ENCODE peak calls at places on chromosomes 5 and 9, in four cellular contexts. W is H1, B is IMR-90, H is mesendoderm. T is an unnamed sample.

GRCh38 chr9:96621619-96622018 is 2.0 kb upstream of the CDC14B start:
- DNase-seq in H (peak), W (no peak), B (peak), T (no peak)

GRCh38 chr9:120715331-120715924 is 1.2 kb upstream of the MEGF9 start:
- DNase-seq in H (peak), W (peak), B (peak), T (peak)

GRCh38 chr5:54103871-54104270 is 206.5 kb downstream of the ARL15 start:
- DNase-seq in B (no peak), W (no peak), H (no peak), T (no peak)

GRCh38 chr9:125942111-125942510 is 194.9 kb downstream of the PBX3 start:
- DNase-seq in B (no peak), H (no peak), W (no peak), T (no peak)

GRCh38 chr5:135887881-135888614 is 7.6 kb downstream of the IL9 start:
- DNase-seq in H (peak), W (no peak), B (peak), T (peak)

GRCh38 chr5:110477923-110478322 is 248.5 kb downstream of the TMEM232 start:
- DNase-seq in B (peak), W (no peak), H (no peak), T (no peak)

GRCh38 chr5:171336486-171337206 is 27.6 kb downstream of the TLX3 start:
- DNase-seq in B (peak), H (peak), W (no peak), T (no peak)

GRCh38 chr5:66080664-66081063 is 63.4 kb upstream of the SREK1 start:
- DNase-seq in B (no peak), H (no peak), W (no peak), T (no peak)

GRCh38 chr9:98263482-98264357 is 8.3 kb upstream of the TBC1D2 start:
- DNase-seq in W (no peak), H (peak), B (peak), T (peak)

GRCh38 chr5:17132444-17133083 is 84.9 kb upstream of the BASP1 start:
- DNase-seq in B (peak), H (peak), W (no peak), T (no peak)

GRCh38 chr5:92795633-92796032 is 785.4 kb downstream of the NR2F1-AS1 start:
- DNase-seq in H (peak), W (no peak), B (no peak), T (no peak)

GRCh38 chr9:94952553-94953373 is 226.3 kb downstream of the AOPEP start:
- DNase-seq in B (no peak), W (no peak), H (no peak), T (no peak)

GRCh38 chr5:149833116-149833827 is 103.2 kb downstream of the PPARGC1B start:
- DNase-seq in H (no peak), W (no peak), B (no peak), T (no peak)

GRCh38 chr9:114156311-114156657 is 947 bp downstream of the COL27A1 start:
- DNase-seq in B (no peak), H (no peak), W (no peak), T (no peak)

GRCh38 chr5:354581-355378 is 33.3 kb downstream of the AHRR start:
- DNase-seq in W (no peak), H (no peak), B (no peak), T (peak)

GRCh38 chr9:117815948-117816347 is 111.7 kb downstream of the TLR4 start:
- DNase-seq in H (no peak), B (no peak), W (no peak), T (no peak)

GRCh38 chr5:54760182-54760935 is 225.0 kb downstream of the ESM1 start:
- DNase-seq in B (peak), W (no peak), H (no peak), T (no peak)

GRCh38 chr5:155082401-155082800 is 68.8 kb downstream of the KIF4B start:
- DNase-seq in H (peak), W (no peak), B (peak), T (no peak)

GRCh38 chr9:105679406-105680022 is 14.8 kb upstream of the TMEM38B start:
- DNase-seq in H (no peak), W (no peak), B (no peak), T (no peak)

GRCh38 chr5:38808666-38809343 is 37.0 kb upstream of the OSMR start:
- DNase-seq in W (no peak), B (no peak), H (no peak), T (peak)

GRCh38 chr9:94042516-94042915 is 41.7 kb upstream of the PTPDC1 start:
- DNase-seq in H (no peak), B (peak), W (no peak), T (no peak)

GRCh38 chr9:13721481-13722235 is 442.2 kb upstream of the MPDZ start:
- DNase-seq in B (peak), W (no peak), H (no peak), T (no peak)

GRCh38 chr5:123786411-123786810 is 274.4 kb downstream of the CSNK1G3 start:
- DNase-seq in W (no peak), H (no peak), B (no peak), T (no peak)

GRCh38 chr5:32126691-32127090 is 47.4 kb downstream of the GOLPH3 start:
- DNase-seq in B (peak), W (no peak), H (no peak), T (no peak)

GRCh38 chr5:73448072-73448432 is 525 bp downstream of the FOXD1 start:
- DNase-seq in H (peak), W (no peak), B (no peak), T (peak)

GRCh38 chr9:13806731-13807130 is 507.2 kb downstream of the NFIB start:
- DNase-seq in H (no peak), W (no peak), B (no peak), T (no peak)

GRCh38 chr5:157562111-157562581 is 13.4 kb downstream of the ADAM19 start:
- DNase-seq in H (no peak), B (peak), W (no peak), T (no peak)

GRCh38 chr5:148849461-148849860 is 23.1 kb downstream of the ADRB2 start:
- DNase-seq in B (no peak), W (no peak), H (no peak), T (no peak)

DNA sequence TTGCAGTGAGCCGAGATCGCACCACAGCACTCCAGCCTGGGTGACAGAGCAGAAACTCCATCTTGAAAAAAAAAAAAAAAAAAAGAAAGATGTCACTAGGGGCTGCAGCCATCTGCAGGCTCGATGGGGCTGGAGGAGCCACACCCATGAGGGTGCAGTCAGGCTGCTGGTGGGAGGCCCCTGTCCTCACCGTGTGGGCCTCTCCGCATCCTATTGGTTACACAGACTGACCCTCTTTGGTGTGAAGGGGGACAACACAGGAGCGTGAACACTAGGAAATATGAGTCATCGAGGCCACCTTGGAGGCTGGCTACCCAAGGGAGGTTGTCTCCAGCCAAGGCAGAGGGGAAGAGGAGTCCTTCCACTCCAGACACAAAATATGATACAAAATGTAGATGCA is 14.0 kb upstream of the FAM193B start:
- DNase-seq in H (no peak), W (no peak), B (no peak), T (no peak)
- H2BK15ac ChIP-seq in H (no peak), W (no peak), B (no peak), T (no peak)

DNA sequence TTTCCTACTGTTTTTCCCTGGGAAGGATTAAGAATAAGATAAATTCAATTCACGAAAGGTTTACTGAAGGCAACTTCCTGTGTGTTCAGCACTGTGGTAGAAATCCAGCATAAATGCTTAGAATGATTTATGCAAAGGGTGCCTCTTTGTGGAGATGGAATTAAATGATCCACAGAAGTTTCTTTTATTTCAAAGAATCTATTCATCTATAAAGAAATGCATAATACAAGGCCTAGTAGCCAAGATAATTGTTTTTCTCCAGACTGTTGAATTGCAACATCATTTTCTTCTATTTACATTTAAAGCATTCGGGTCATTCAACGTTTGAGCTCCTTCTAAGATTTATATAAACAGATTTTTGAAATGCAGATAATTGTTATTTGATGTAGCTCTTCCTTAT is 138.8 kb upstream of the NFIL3 start:
- DNase-seq in B (peak), H (no peak), W (no peak), T (no peak)
- H4K5ac ChIP-seq in B (no peak), H (no peak), W (no peak), T (no peak)

GRCh38 chr5:95619096-95619495 is 791 bp upstream of the GPR150 start:
- DNase-seq in W (no peak), B (peak), H (no peak), T (no peak)
- H3K9ac ChIP-seq in W (no peak), B (no peak), H (no peak), T (no peak)

DNA sequence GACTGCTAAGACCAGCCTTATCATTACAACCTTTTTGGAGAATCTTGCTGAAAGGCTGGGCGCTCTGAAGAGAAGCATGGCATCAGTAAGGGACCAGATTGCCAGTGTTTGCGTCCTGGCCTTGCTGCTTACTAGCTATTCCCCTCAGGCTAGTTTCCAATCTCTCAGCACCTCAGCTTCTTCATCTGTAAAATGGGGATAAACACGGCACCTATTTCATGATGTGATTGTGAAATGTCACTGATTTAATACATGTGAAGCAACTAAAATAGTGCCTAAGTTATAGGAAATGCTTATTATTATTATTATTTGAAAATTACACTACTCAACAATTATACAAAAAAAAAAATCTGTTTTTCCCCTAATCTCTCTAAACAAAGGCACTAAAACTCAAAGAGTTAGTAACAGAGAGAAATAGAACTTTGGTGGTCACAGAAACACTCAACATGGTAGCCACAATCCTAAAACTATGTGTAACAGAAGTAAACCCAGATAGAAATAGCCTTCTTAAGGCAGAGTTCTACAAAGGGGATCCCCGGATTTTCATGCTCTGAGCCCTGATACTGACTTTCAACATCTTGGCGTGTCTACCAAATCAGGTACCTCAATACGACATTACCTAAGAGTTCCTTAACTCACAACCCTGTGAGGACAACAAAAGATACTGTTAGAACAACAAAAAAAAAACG is 62.0 kb downstream of the ENC1 start:
- DNase-seq in H (no peak), B (no peak), W (no peak), T (no peak)
- H2BK15ac ChIP-seq in H (no peak), B (no peak), W (peak), T (no peak)

GRCh38 chr9:27565669-27566068 is 7.6 kb downstream of the C9orf72 start:
- DNase-seq in W (no peak), H (no peak), B (no peak), T (no peak)
- H4K5ac ChIP-seq in W (no peak), H (no peak), B (no peak), T (no peak)

DNA sequence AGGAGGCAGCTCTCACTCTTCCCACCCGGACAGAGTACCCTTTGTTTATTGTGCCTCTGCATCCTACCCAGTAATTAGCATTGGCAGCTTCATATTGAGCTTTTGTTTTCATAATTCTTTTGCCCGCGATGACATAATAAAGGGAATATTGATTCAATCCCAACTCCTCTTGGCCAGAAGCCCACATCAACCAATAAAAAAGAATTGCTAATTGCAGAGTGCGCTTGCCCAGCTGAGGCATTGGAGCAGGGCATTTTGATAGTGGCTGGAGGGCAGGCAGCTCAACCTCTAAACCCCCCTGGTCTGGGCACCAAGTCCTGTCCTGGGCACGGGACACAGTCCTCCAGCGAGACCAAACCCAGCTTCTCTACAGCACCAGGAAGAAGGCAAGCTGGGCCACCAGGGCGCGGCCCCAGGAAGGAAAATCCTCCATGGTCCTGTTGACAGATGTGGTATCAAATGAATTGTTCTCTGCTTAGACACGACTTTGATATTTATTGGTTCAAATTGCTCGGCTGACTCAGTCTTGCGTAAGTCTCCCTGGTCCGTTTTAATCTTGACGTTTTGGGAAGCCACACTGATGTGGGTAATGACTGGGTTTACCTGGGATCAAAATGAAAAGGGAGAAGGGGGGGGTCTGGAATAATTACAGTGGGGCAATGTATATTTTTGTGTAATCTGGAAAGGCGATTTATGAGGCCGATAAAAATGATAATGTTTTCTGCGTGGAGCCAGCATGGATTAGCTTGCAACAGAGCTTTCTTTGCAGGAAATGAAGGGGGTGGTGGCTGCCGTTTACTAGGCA is 220.7 kb upstream of the MSX2 start:
- DNase-seq in B (peak), H (no peak), W (no peak), T (no peak)
- H3K9ac ChIP-seq in B (no peak), H (no peak), W (no peak), T (no peak)

DNA sequence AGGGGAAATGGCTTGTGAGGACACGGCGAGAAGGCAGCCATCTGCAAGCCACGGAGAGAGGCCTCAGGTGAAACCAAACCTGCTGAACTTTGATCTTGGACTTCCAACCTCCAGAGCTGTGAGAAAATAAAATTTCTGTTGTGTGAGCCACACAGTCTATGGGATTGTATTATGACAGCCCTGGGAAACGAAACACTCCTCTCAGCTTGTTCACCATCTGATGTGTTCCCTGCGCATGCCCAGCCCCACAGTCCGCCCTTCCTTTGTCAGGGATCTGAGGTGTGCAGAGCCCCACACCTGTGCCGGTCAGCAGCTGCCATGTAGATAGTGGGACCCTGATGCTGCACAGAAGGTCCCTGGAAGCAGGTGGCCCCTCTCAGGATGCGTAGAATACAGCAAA is 34.1 kb downstream of the PLPP7 start:
- DNase-seq in B (no peak), H (no peak), W (no peak), T (no peak)
- H2BK15ac ChIP-seq in B (no peak), H (no peak), W (no peak), T (no peak)

GRCh38 chr9:90816690-90817089 is 15.1 kb downstream of the SYK start:
- DNase-seq in H (no peak), B (no peak), W (no peak), T (no peak)
- H4K5ac ChIP-seq in H (no peak), B (no peak), W (no peak), T (no peak)